ENCODE peak calls at places on chromosomes 11 and 22, in eight cellular contexts. U, Q, B, D, F, H, M and K are unnamed samples.

GRCh38 chr11:83087035-83087434 is 15.3 kb upstream of the RAB30 start:
- DNase-seq in U (peak; percentile 11), M (no peak), D (no peak), Q (no peak), H (no peak), B (peak; percentile 43), F (no peak), K (no peak)

GRCh38 chr11:25766332-25767015 is 565.5 kb upstream of the ANO3 start:
- DNase-seq in Q (no peak), B (no peak), H (no peak), F (no peak), D (no peak), U (no peak), M (no peak), K (no peak)

GRCh38 chr11:84437129-84438123 is 1151.3 kb upstream of the CCDC90B start:
- DNase-seq in U (peak; percentile 39), Q (no peak), B (peak; percentile 79), H (no peak), D (peak; percentile 9), F (no peak), M (no peak), K (no peak)

GRCh38 chr22:37930270-37930951 is 23.0 kb downstream of the C22orf23 start:
- DNase-seq in F (no peak), Q (no peak), H (no peak), U (peak; percentile 48), B (no peak), M (peak; percentile 10), D (peak; percentile 48), K (no peak)

GRCh38 chr11:97610000-97610399 is 1220.2 kb downstream of the JRKL start:
- DNase-seq in Q (no peak), F (no peak), B (no peak), M (no peak), D (no peak), U (no peak), H (no peak), K (no peak)

GRCh38 chr11:290621-291231 is 1.8 kb downstream of the PGGHG start:
- DNase-seq in M (no peak), Q (no peak), B (no peak), F (no peak), U (no peak), D (no peak), H (no peak), K (no peak)

GRCh38 chr11:134463716-134464115 is 51.7 kb upstream of the B3GAT1 start:
- DNase-seq in M (no peak), B (no peak), Q (no peak), F (no peak), D (no peak), H (no peak), U (no peak), K (no peak)

GRCh38 chr22:35540600-35541253 is at the start of gene RASD2:
- DNase-seq in B (peak; percentile 54), F (no peak), Q (peak; percentile 24), D (no peak), U (peak; percentile 45), H (peak; percentile 22), M (peak; percentile 45), K (no peak)

GRCh38 chr11:126135182-126136176 is 72.8 kb upstream of the CDON start:
- DNase-seq in D (no peak), H (no peak), Q (no peak), F (no peak), M (no peak), B (no peak), U (no peak), K (no peak)

GRCh38 chr11:131275580-131275979 is 94.8 kb upstream of the NTM start:
- DNase-seq in B (no peak), F (no peak), M (no peak), U (peak; percentile 74), Q (no peak), D (peak; percentile 21), H (no peak), K (no peak)

GRCh38 chr22:20421507-20421874 is 16.1 kb downstream of the SCARF2 start:
- DNase-seq in D (no peak), B (no peak), F (no peak), U (no peak), M (no peak), Q (no peak), H (no peak), K (no peak)

GRCh38 chr11:26964335-26964734 is 29.6 kb upstream of the FIBIN start:
- DNase-seq in B (no peak), Q (no peak), D (no peak), H (no peak), U (no peak), M (no peak), F (no peak), K (no peak)

GRCh38 chr11:43952401-43953342 is 10.2 kb downstream of the C11orf96 start:
- DNase-seq in U (no peak), H (no peak), M (no peak), D (no peak), F (no peak), Q (no peak), B (peak; percentile 26), K (no peak)

GRCh38 chr11:2527621-2528291 is 82.9 kb downstream of the KCNQ1 start:
- DNase-seq in H (no peak), Q (no peak), U (no peak), F (no peak), M (no peak), D (no peak), B (no peak), K (no peak)

GRCh38 chr11:117836077-117836960 is 11.8 kb upstream of the FXYD2 start:
- DNase-seq in B (no peak), D (no peak), Q (no peak), M (no peak), H (no peak), F (no peak), U (no peak), K (no peak)